ENCODE peak calls at places on chromosomes 6 and 20, in nine cellular contexts. N, C, E, S, A, Q, L, R and Z are unnamed samples.
A peak's percentile ranks its signal among the peaks of the same experiment; 100 is the strongest.

GRCh38 chr6:123655520-123656306 is 19.0 kb upstream of the TRDN start:
- DNase-seq in N (no peak), C (peak; percentile 32), E (no peak), S (no peak), A (no peak), Q (no peak), L (peak; percentile 5), R (no peak), Z (no peak)

GRCh38 chr20:57398901-57399535 is 7.8 kb downstream of the RBM38 start:
- DNase-seq in N (no peak), C (no peak), E (no peak), S (no peak), A (no peak), Q (no peak), L (no peak), R (no peak), Z (no peak)

GRCh38 chr20:20363449-20364015 is 4.4 kb upstream of the INSM1 start:
- DNase-seq in N (no peak), C (no peak), E (peak; percentile 24), S (no peak), A (peak; percentile 26), Q (no peak), L (no peak), R (peak; percentile 46), Z (no peak)

GRCh38 chr6:27332692-27333641 is 20.9 kb upstream of the POM121L2 start:
- DNase-seq in N (no peak), C (peak; percentile 84), E (no peak), S (peak; percentile 45), A (peak; percentile 46), Q (peak; percentile 86), L (peak; percentile 53), R (peak; percentile 82), Z (peak; percentile 75)

GRCh38 chr6:152225231-152225934 is 411.8 kb downstream of the SYNE1 start:
- DNase-seq in N (no peak), C (no peak), E (no peak), S (peak; percentile 36), A (no peak), Q (no peak), L (peak; percentile 11), R (no peak), Z (no peak)

GRCh38 chr6:83221302-83221701 is 28.1 kb downstream of the RWDD2A start:
- DNase-seq in N (no peak), C (no peak), E (no peak), S (no peak), A (no peak), Q (no peak), L (no peak), R (peak; percentile 13), Z (no peak)

GRCh38 chr6:1311400-1312192 is at the start of gene FOXQ1:
- DNase-seq in N (no peak), C (no peak), E (no peak), S (peak; percentile 82), A (peak; percentile 69), Q (no peak), L (peak; percentile 62), R (peak; percentile 36), Z (peak; percentile 43)

GRCh38 chr20:1757606-1758507 is 100.3 kb upstream of the SIRPG start:
- DNase-seq in N (no peak), C (no peak), E (no peak), S (no peak), A (no peak), Q (no peak), L (no peak), R (no peak), Z (no peak)

GRCh38 chr6:165678904-165679303 is 15.9 kb upstream of the PDE10A start:
- DNase-seq in N (no peak), C (no peak), E (no peak), S (no peak), A (no peak), Q (no peak), L (no peak), R (no peak), Z (no peak)

GRCh38 chr6:1351381-1352008 is 37.9 kb upstream of the FOXF2 start:
- DNase-seq in N (no peak), C (no peak), E (no peak), S (no peak), A (no peak), Q (no peak), L (no peak), R (no peak), Z (no peak)

GRCh38 chr20:49823152-49823847 is 10.7 kb downstream of the SLC9A8 start:
- DNase-seq in N (no peak), C (no peak), E (no peak), S (no peak), A (no peak), Q (no peak), L (no peak), R (no peak), Z (no peak)

GRCh38 chr6:47628448-47629272 is 69.7 kb upstream of the ADGRF4 start:
- DNase-seq in N (no peak), C (no peak), E (no peak), S (no peak), A (no peak), Q (no peak), L (no peak), R (no peak), Z (no peak)

GRCh38 chr20:60057866-60058807 is 99.9 kb downstream of the CDH26 start:
- DNase-seq in N (peak; percentile 3), C (no peak), E (peak; percentile 100), S (no peak), A (peak; percentile 67), Q (no peak), L (peak; percentile 25), R (peak; percentile 80), Z (no peak)

GRCh38 chr6:125611573-125612399 is 137.6 kb upstream of the HEY2 start:
- DNase-seq in N (no peak), C (peak; percentile 63), E (no peak), S (no peak), A (peak; percentile 12), Q (no peak), L (peak; percentile 84), R (peak; percentile 49), Z (no peak)

GRCh38 chr20:38131588-38132121 is 33.4 kb downstream of the TGM2 start:
- DNase-seq in N (no peak), C (peak; percentile 52), E (no peak), S (no peak), A (no peak), Q (no peak), L (no peak), R (peak; percentile 75), Z (no peak)